ENCODE peak calls at places on chromosome 10, in nine cellular contexts. One of them, this sample, is unnamed.

GRCh38 chr10:69914373-69915268 is 112.9 kb downstream of the COL13A1 start:
- DNase-seq in stimulated activated CD8-positive, alpha-beta memory T cell treated with anti-CD3 and anti-CD28 coated beads, Interleukin-2, amount 100 ng/mL, for 1 hour: peak; percentile 22
- DNase-seq in HT-29: peak; percentile 78
- DNase-seq in fibroblast of the aortic adventitia: peak; percentile 74
- DNase-seq in naive thymus-derived CD8-positive, alpha-beta T cell: peak; percentile 32
- DNase-seq in HCT116: peak; percentile 35
- DNase-seq in chondrocyte: no peak
- DNase-seq in cardiac fibroblast: peak; percentile 78
- DNase-seq in activated gamma-delta T cell treated with anti-CD3 and anti-CD28 coated beads, Interleukin-2, amount 50 U/mL, for 16 hours: no peak
- DNase-seq in this sample: peak; percentile 80

GRCh38 chr10:1462521-1462920 is 274.8 kb downstream of the ADARB2 start:
- DNase-seq in naive thymus-derived CD8-positive, alpha-beta T cell: no peak
- DNase-seq in HCT116: no peak
- DNase-seq in fibroblast of the aortic adventitia: no peak
- DNase-seq in activated gamma-delta T cell treated with anti-CD3 and anti-CD28 coated beads, Interleukin-2, amount 50 U/mL, for 16 hours: no peak
- DNase-seq in chondrocyte: no peak
- DNase-seq in stimulated activated CD8-positive, alpha-beta memory T cell treated with anti-CD3 and anti-CD28 coated beads, Interleukin-2, amount 100 ng/mL, for 1 hour: no peak
- DNase-seq in HT-29: no peak
- DNase-seq in cardiac fibroblast: no peak
- DNase-seq in this sample: no peak

GRCh38 chr10:95785317-95785716 is 29.4 kb downstream of the ENTPD1 start:
- DNase-seq in chondrocyte: no peak
- DNase-seq in HT-29: no peak
- DNase-seq in HCT116: no peak
- DNase-seq in activated gamma-delta T cell treated with anti-CD3 and anti-CD28 coated beads, Interleukin-2, amount 50 U/mL, for 16 hours: no peak
- DNase-seq in cardiac fibroblast: no peak
- DNase-seq in stimulated activated CD8-positive, alpha-beta memory T cell treated with anti-CD3 and anti-CD28 coated beads, Interleukin-2, amount 100 ng/mL, for 1 hour: no peak
- DNase-seq in naive thymus-derived CD8-positive, alpha-beta T cell: no peak
- DNase-seq in fibroblast of the aortic adventitia: no peak
- DNase-seq in this sample: no peak

GRCh38 chr10:88989824-88990527 is 622 bp upstream of the FAS start:
- DNase-seq in HCT116: no peak
- DNase-seq in stimulated activated CD8-positive, alpha-beta memory T cell treated with anti-CD3 and anti-CD28 coated beads, Interleukin-2, amount 100 ng/mL, for 1 hour: no peak
- DNase-seq in fibroblast of the aortic adventitia: peak; percentile 95
- DNase-seq in HT-29: no peak
- DNase-seq in chondrocyte: no peak
- DNase-seq in naive thymus-derived CD8-positive, alpha-beta T cell: no peak
- DNase-seq in activated gamma-delta T cell treated with anti-CD3 and anti-CD28 coated beads, Interleukin-2, amount 50 U/mL, for 16 hours: no peak
- DNase-seq in cardiac fibroblast: peak; percentile 95
- DNase-seq in this sample: peak; percentile 92

GRCh38 chr10:42351745-42352144 is 286.6 kb downstream of the ZNF33B start:
- DNase-seq in chondrocyte: no peak
- DNase-seq in cardiac fibroblast: no peak
- DNase-seq in activated gamma-delta T cell treated with anti-CD3 and anti-CD28 coated beads, Interleukin-2, amount 50 U/mL, for 16 hours: no peak
- DNase-seq in stimulated activated CD8-positive, alpha-beta memory T cell treated with anti-CD3 and anti-CD28 coated beads, Interleukin-2, amount 100 ng/mL, for 1 hour: no peak
- DNase-seq in HCT116: no peak
- DNase-seq in HT-29: no peak
- DNase-seq in fibroblast of the aortic adventitia: no peak
- DNase-seq in naive thymus-derived CD8-positive, alpha-beta T cell: no peak
- DNase-seq in this sample: no peak

GRCh38 chr10:68172324-68172723 is 59.6 kb downstream of the ATOH7 start:
- DNase-seq in activated gamma-delta T cell treated with anti-CD3 and anti-CD28 coated beads, Interleukin-2, amount 50 U/mL, for 16 hours: no peak
- DNase-seq in cardiac fibroblast: no peak
- DNase-seq in fibroblast of the aortic adventitia: no peak
- DNase-seq in HT-29: no peak
- DNase-seq in stimulated activated CD8-positive, alpha-beta memory T cell treated with anti-CD3 and anti-CD28 coated beads, Interleukin-2, amount 100 ng/mL, for 1 hour: no peak
- DNase-seq in chondrocyte: no peak
- DNase-seq in naive thymus-derived CD8-positive, alpha-beta T cell: no peak
- DNase-seq in HCT116: no peak
- DNase-seq in this sample: no peak

GRCh38 chr10:12708921-12709320 is 292.6 kb downstream of the CCDC3 start:
- DNase-seq in activated gamma-delta T cell treated with anti-CD3 and anti-CD28 coated beads, Interleukin-2, amount 50 U/mL, for 16 hours: no peak
- DNase-seq in cardiac fibroblast: peak; percentile 17
- DNase-seq in chondrocyte: no peak
- DNase-seq in HT-29: no peak
- DNase-seq in HCT116: no peak
- DNase-seq in naive thymus-derived CD8-positive, alpha-beta T cell: no peak
- DNase-seq in fibroblast of the aortic adventitia: peak; percentile 57
- DNase-seq in stimulated activated CD8-positive, alpha-beta memory T cell treated with anti-CD3 and anti-CD28 coated beads, Interleukin-2, amount 100 ng/mL, for 1 hour: no peak
- DNase-seq in this sample: peak; percentile 29

GRCh38 chr10:99520804-99521473 is 11.8 kb upstream of the NKX2-3 start:
- DNase-seq in naive thymus-derived CD8-positive, alpha-beta T cell: no peak
- DNase-seq in fibroblast of the aortic adventitia: no peak
- DNase-seq in cardiac fibroblast: no peak
- DNase-seq in activated gamma-delta T cell treated with anti-CD3 and anti-CD28 coated beads, Interleukin-2, amount 50 U/mL, for 16 hours: no peak
- DNase-seq in stimulated activated CD8-positive, alpha-beta memory T cell treated with anti-CD3 and anti-CD28 coated beads, Interleukin-2, amount 100 ng/mL, for 1 hour: no peak
- DNase-seq in HCT116: no peak
- DNase-seq in chondrocyte: no peak
- DNase-seq in HT-29: no peak
- DNase-seq in this sample: no peak

GRCh38 chr10:126384269-126384873 is 3.9 kb downstream of the ADAM12 start:
- DNase-seq in activated gamma-delta T cell treated with anti-CD3 and anti-CD28 coated beads, Interleukin-2, amount 50 U/mL, for 16 hours: no peak
- DNase-seq in chondrocyte: no peak
- DNase-seq in HCT116: no peak
- DNase-seq in naive thymus-derived CD8-positive, alpha-beta T cell: no peak
- DNase-seq in stimulated activated CD8-positive, alpha-beta memory T cell treated with anti-CD3 and anti-CD28 coated beads, Interleukin-2, amount 100 ng/mL, for 1 hour: no peak
- DNase-seq in fibroblast of the aortic adventitia: peak; percentile 91
- DNase-seq in cardiac fibroblast: peak; percentile 70
- DNase-seq in HT-29: no peak
- DNase-seq in this sample: peak; percentile 84

GRCh38 chr10:58275908-58276307 is 6.9 kb downstream of the CISD1 start:
- DNase-seq in fibroblast of the aortic adventitia: peak; percentile 68
- DNase-seq in stimulated activated CD8-positive, alpha-beta memory T cell treated with anti-CD3 and anti-CD28 coated beads, Interleukin-2, amount 100 ng/mL, for 1 hour: no peak
- DNase-seq in naive thymus-derived CD8-positive, alpha-beta T cell: no peak
- DNase-seq in HT-29: no peak
- DNase-seq in chondrocyte: no peak
- DNase-seq in HCT116: no peak
- DNase-seq in activated gamma-delta T cell treated with anti-CD3 and anti-CD28 coated beads, Interleukin-2, amount 50 U/mL, for 16 hours: no peak
- DNase-seq in cardiac fibroblast: peak; percentile 71
- DNase-seq in this sample: peak; percentile 78

GRCh38 chr10:24759706-24760105 is 36.0 kb upstream of the ARHGAP21 start:
- DNase-seq in stimulated activated CD8-positive, alpha-beta memory T cell treated with anti-CD3 and anti-CD28 coated beads, Interleukin-2, amount 100 ng/mL, for 1 hour: no peak
- DNase-seq in cardiac fibroblast: no peak
- DNase-seq in naive thymus-derived CD8-positive, alpha-beta T cell: no peak
- DNase-seq in HT-29: no peak
- DNase-seq in activated gamma-delta T cell treated with anti-CD3 and anti-CD28 coated beads, Interleukin-2, amount 50 U/mL, for 16 hours: no peak
- DNase-seq in fibroblast of the aortic adventitia: no peak
- DNase-seq in chondrocyte: no peak
- DNase-seq in HCT116: no peak
- DNase-seq in this sample: no peak

GRCh38 chr10:85557077-85557476 is 809.5 kb downstream of the GRID1 start:
- DNase-seq in cardiac fibroblast: peak; percentile 9
- DNase-seq in activated gamma-delta T cell treated with anti-CD3 and anti-CD28 coated beads, Interleukin-2, amount 50 U/mL, for 16 hours: no peak
- DNase-seq in naive thymus-derived CD8-positive, alpha-beta T cell: no peak
- DNase-seq in stimulated activated CD8-positive, alpha-beta memory T cell treated with anti-CD3 and anti-CD28 coated beads, Interleukin-2, amount 100 ng/mL, for 1 hour: no peak
- DNase-seq in HCT116: no peak
- DNase-seq in HT-29: no peak
- DNase-seq in chondrocyte: no peak
- DNase-seq in fibroblast of the aortic adventitia: no peak
- DNase-seq in this sample: peak; percentile 65

GRCh38 chr10:124665558-124665957 is 78.6 kb downstream of the FAM53B start:
- DNase-seq in HT-29: no peak
- DNase-seq in naive thymus-derived CD8-positive, alpha-beta T cell: no peak
- DNase-seq in chondrocyte: no peak
- DNase-seq in activated gamma-delta T cell treated with anti-CD3 and anti-CD28 coated beads, Interleukin-2, amount 50 U/mL, for 16 hours: no peak
- DNase-seq in cardiac fibroblast: no peak
- DNase-seq in fibroblast of the aortic adventitia: no peak
- DNase-seq in HCT116: no peak
- DNase-seq in stimulated activated CD8-positive, alpha-beta memory T cell treated with anti-CD3 and anti-CD28 coated beads, Interleukin-2, amount 100 ng/mL, for 1 hour: no peak
- DNase-seq in this sample: no peak

GRCh38 chr10:129956902-129957673 is 7.0 kb downstream of the EBF3 start:
- DNase-seq in fibroblast of the aortic adventitia: peak; percentile 25
- DNase-seq in HCT116: no peak
- DNase-seq in naive thymus-derived CD8-positive, alpha-beta T cell: no peak
- DNase-seq in cardiac fibroblast: peak; percentile 22
- DNase-seq in stimulated activated CD8-positive, alpha-beta memory T cell treated with anti-CD3 and anti-CD28 coated beads, Interleukin-2, amount 100 ng/mL, for 1 hour: no peak
- DNase-seq in activated gamma-delta T cell treated with anti-CD3 and anti-CD28 coated beads, Interleukin-2, amount 50 U/mL, for 16 hours: no peak
- DNase-seq in chondrocyte: no peak
- DNase-seq in HT-29: no peak
- DNase-seq in this sample: no peak

GRCh38 chr10:132346806-132347205 is 14.8 kb downstream of the LRRC27 start:
- DNase-seq in HT-29: no peak
- DNase-seq in activated gamma-delta T cell treated with anti-CD3 and anti-CD28 coated beads, Interleukin-2, amount 50 U/mL, for 16 hours: no peak
- DNase-seq in fibroblast of the aortic adventitia: no peak
- DNase-seq in chondrocyte: peak; percentile 62
- DNase-seq in cardiac fibroblast: no peak
- DNase-seq in HCT116: no peak
- DNase-seq in naive thymus-derived CD8-positive, alpha-beta T cell: no peak
- DNase-seq in stimulated activated CD8-positive, alpha-beta memory T cell treated with anti-CD3 and anti-CD28 coated beads, Interleukin-2, amount 100 ng/mL, for 1 hour: no peak
- DNase-seq in this sample: no peak

GRCh38 chr10:59991661-59992060 is 85.3 kb upstream of the CCDC6 start:
- DNase-seq in cardiac fibroblast: peak; percentile 70
- DNase-seq in chondrocyte: no peak
- DNase-seq in activated gamma-delta T cell treated with anti-CD3 and anti-CD28 coated beads, Interleukin-2, amount 50 U/mL, for 16 hours: no peak
- DNase-seq in naive thymus-derived CD8-positive, alpha-beta T cell: no peak
- DNase-seq in stimulated activated CD8-positive, alpha-beta memory T cell treated with anti-CD3 and anti-CD28 coated beads, Interleukin-2, amount 100 ng/mL, for 1 hour: no peak
- DNase-seq in HCT116: peak; percentile 56
- DNase-seq in HT-29: peak; percentile 98
- DNase-seq in fibroblast of the aortic adventitia: peak; percentile 23
- DNase-seq in this sample: peak; percentile 77

GRCh38 chr10:70293169-70293813 is 9.5 kb upstream of the NPFFR1 start:
- DNase-seq in stimulated activated CD8-positive, alpha-beta memory T cell treated with anti-CD3 and anti-CD28 coated beads, Interleukin-2, amount 100 ng/mL, for 1 hour: no peak
- DNase-seq in HT-29: no peak
- DNase-seq in HCT116: no peak
- DNase-seq in chondrocyte: no peak
- DNase-seq in naive thymus-derived CD8-positive, alpha-beta T cell: no peak
- DNase-seq in activated gamma-delta T cell treated with anti-CD3 and anti-CD28 coated beads, Interleukin-2, amount 50 U/mL, for 16 hours: no peak
- DNase-seq in cardiac fibroblast: peak; percentile 13
- DNase-seq in fibroblast of the aortic adventitia: no peak
- DNase-seq in this sample: no peak

GRCh38 chr10:132711618-132712051 is 74.3 kb downstream of the NKX6-2 start:
- DNase-seq in stimulated activated CD8-positive, alpha-beta memory T cell treated with anti-CD3 and anti-CD28 coated beads, Interleukin-2, amount 100 ng/mL, for 1 hour: no peak
- DNase-seq in chondrocyte: peak; percentile 86
- DNase-seq in cardiac fibroblast: no peak
- DNase-seq in fibroblast of the aortic adventitia: no peak
- DNase-seq in activated gamma-delta T cell treated with anti-CD3 and anti-CD28 coated beads, Interleukin-2, amount 50 U/mL, for 16 hours: no peak
- DNase-seq in naive thymus-derived CD8-positive, alpha-beta T cell: no peak
- DNase-seq in HCT116: no peak
- DNase-seq in HT-29: no peak
- DNase-seq in this sample: no peak

GRCh38 chr10:13352519-13352918 is 4.4 kb upstream of the SEPHS1 start:
- DNase-seq in chondrocyte: no peak
- DNase-seq in fibroblast of the aortic adventitia: no peak
- DNase-seq in HT-29: no peak
- DNase-seq in HCT116: no peak
- DNase-seq in activated gamma-delta T cell treated with anti-CD3 and anti-CD28 coated beads, Interleukin-2, amount 50 U/mL, for 16 hours: no peak
- DNase-seq in stimulated activated CD8-positive, alpha-beta memory T cell treated with anti-CD3 and anti-CD28 coated beads, Interleukin-2, amount 100 ng/mL, for 1 hour: no peak
- DNase-seq in cardiac fibroblast: no peak
- DNase-seq in naive thymus-derived CD8-positive, alpha-beta T cell: no peak
- DNase-seq in this sample: no peak

GRCh38 chr10:6059506-6059905 is 2.7 kb downstream of the IL2RA start:
- DNase-seq in cardiac fibroblast: no peak
- DNase-seq in activated gamma-delta T cell treated with anti-CD3 and anti-CD28 coated beads, Interleukin-2, amount 50 U/mL, for 16 hours: no peak
- DNase-seq in fibroblast of the aortic adventitia: no peak
- DNase-seq in HT-29: no peak
- DNase-seq in chondrocyte: no peak
- DNase-seq in stimulated activated CD8-positive, alpha-beta memory T cell treated with anti-CD3 and anti-CD28 coated beads, Interleukin-2, amount 100 ng/mL, for 1 hour: no peak
- DNase-seq in naive thymus-derived CD8-positive, alpha-beta T cell: no peak
- DNase-seq in HCT116: no peak
- DNase-seq in this sample: no peak

GRCh38 chr10:42783181-42783549 is 570 bp downstream of the BMS1 start:
- DNase-seq in chondrocyte: no peak
- DNase-seq in activated gamma-delta T cell treated with anti-CD3 and anti-CD28 coated beads, Interleukin-2, amount 50 U/mL, for 16 hours: no peak
- DNase-seq in cardiac fibroblast: peak; percentile 64
- DNase-seq in stimulated activated CD8-positive, alpha-beta memory T cell treated with anti-CD3 and anti-CD28 coated beads, Interleukin-2, amount 100 ng/mL, for 1 hour: peak; percentile 2
- DNase-seq in naive thymus-derived CD8-positive, alpha-beta T cell: no peak
- DNase-seq in HT-29: no peak
- DNase-seq in fibroblast of the aortic adventitia: peak; percentile 51
- DNase-seq in HCT116: no peak
- DNase-seq in this sample: peak; percentile 77

GRCh38 chr10:5095687-5096086 is 1.5 kb downstream of the AKR1C3 start:
- DNase-seq in naive thymus-derived CD8-positive, alpha-beta T cell: no peak
- DNase-seq in stimulated activated CD8-positive, alpha-beta memory T cell treated with anti-CD3 and anti-CD28 coated beads, Interleukin-2, amount 100 ng/mL, for 1 hour: no peak
- DNase-seq in cardiac fibroblast: no peak
- DNase-seq in chondrocyte: no peak
- DNase-seq in HT-29: peak; percentile 10
- DNase-seq in activated gamma-delta T cell treated with anti-CD3 and anti-CD28 coated beads, Interleukin-2, amount 50 U/mL, for 16 hours: no peak
- DNase-seq in HCT116: no peak
- DNase-seq in fibroblast of the aortic adventitia: peak; percentile 52
- DNase-seq in this sample: peak; percentile 15

GRCh38 chr10:14598809-14599764 is 175.6 kb downstream of the FAM107B start:
- DNase-seq in stimulated activated CD8-positive, alpha-beta memory T cell treated with anti-CD3 and anti-CD28 coated beads, Interleukin-2, amount 100 ng/mL, for 1 hour: no peak
- DNase-seq in activated gamma-delta T cell treated with anti-CD3 and anti-CD28 coated beads, Interleukin-2, amount 50 U/mL, for 16 hours: no peak
- DNase-seq in fibroblast of the aortic adventitia: no peak
- DNase-seq in chondrocyte: no peak
- DNase-seq in HCT116: no peak
- DNase-seq in HT-29: no peak
- DNase-seq in cardiac fibroblast: no peak
- DNase-seq in naive thymus-derived CD8-positive, alpha-beta T cell: no peak
- DNase-seq in this sample: no peak

GRCh38 chr10:102669206-102670064 is 25.2 kb downstream of the TRIM8 start:
- DNase-seq in activated gamma-delta T cell treated with anti-CD3 and anti-CD28 coated beads, Interleukin-2, amount 50 U/mL, for 16 hours: no peak
- DNase-seq in naive thymus-derived CD8-positive, alpha-beta T cell: no peak
- DNase-seq in cardiac fibroblast: no peak
- DNase-seq in fibroblast of the aortic adventitia: no peak
- DNase-seq in HT-29: no peak
- DNase-seq in HCT116: peak; percentile 35
- DNase-seq in chondrocyte: no peak
- DNase-seq in stimulated activated CD8-positive, alpha-beta memory T cell treated with anti-CD3 and anti-CD28 coated beads, Interleukin-2, amount 100 ng/mL, for 1 hour: no peak
- DNase-seq in this sample: no peak

GRCh38 chr10:98369801-98370200 is 45.2 kb downstream of the PYROXD2 start:
- DNase-seq in HCT116: no peak
- DNase-seq in fibroblast of the aortic adventitia: no peak
- DNase-seq in naive thymus-derived CD8-positive, alpha-beta T cell: no peak
- DNase-seq in stimulated activated CD8-positive, alpha-beta memory T cell treated with anti-CD3 and anti-CD28 coated beads, Interleukin-2, amount 100 ng/mL, for 1 hour: no peak
- DNase-seq in chondrocyte: no peak
- DNase-seq in cardiac fibroblast: no peak
- DNase-seq in activated gamma-delta T cell treated with anti-CD3 and anti-CD28 coated beads, Interleukin-2, amount 50 U/mL, for 16 hours: no peak
- DNase-seq in HT-29: no peak
- DNase-seq in this sample: no peak

GRCh38 chr10:19719320-19719719 is 96.9 kb upstream of the PLXDC2 start:
- DNase-seq in HCT116: no peak
- DNase-seq in cardiac fibroblast: peak; percentile 76
- DNase-seq in chondrocyte: no peak
- DNase-seq in fibroblast of the aortic adventitia: peak; percentile 71
- DNase-seq in activated gamma-delta T cell treated with anti-CD3 and anti-CD28 coated beads, Interleukin-2, amount 50 U/mL, for 16 hours: no peak
- DNase-seq in HT-29: no peak
- DNase-seq in stimulated activated CD8-positive, alpha-beta memory T cell treated with anti-CD3 and anti-CD28 coated beads, Interleukin-2, amount 100 ng/mL, for 1 hour: no peak
- DNase-seq in naive thymus-derived CD8-positive, alpha-beta T cell: no peak
- DNase-seq in this sample: peak; percentile 82

GRCh38 chr10:54402576-54402975 is 398.5 kb downstream of the PCDH15 start:
- DNase-seq in HT-29: peak; percentile 62
- DNase-seq in activated gamma-delta T cell treated with anti-CD3 and anti-CD28 coated beads, Interleukin-2, amount 50 U/mL, for 16 hours: no peak
- DNase-seq in chondrocyte: no peak
- DNase-seq in HCT116: no peak
- DNase-seq in fibroblast of the aortic adventitia: no peak
- DNase-seq in naive thymus-derived CD8-positive, alpha-beta T cell: no peak
- DNase-seq in cardiac fibroblast: peak; percentile 13
- DNase-seq in stimulated activated CD8-positive, alpha-beta memory T cell treated with anti-CD3 and anti-CD28 coated beads, Interleukin-2, amount 100 ng/mL, for 1 hour: no peak
- DNase-seq in this sample: peak; percentile 52

GRCh38 chr10:17923728-17924127 is 28.0 kb upstream of the SLC39A12 start:
- DNase-seq in cardiac fibroblast: peak; percentile 83
- DNase-seq in chondrocyte: no peak
- DNase-seq in fibroblast of the aortic adventitia: peak; percentile 97
- DNase-seq in naive thymus-derived CD8-positive, alpha-beta T cell: no peak
- DNase-seq in HCT116: no peak
- DNase-seq in HT-29: no peak
- DNase-seq in activated gamma-delta T cell treated with anti-CD3 and anti-CD28 coated beads, Interleukin-2, amount 50 U/mL, for 16 hours: no peak
- DNase-seq in stimulated activated CD8-positive, alpha-beta memory T cell treated with anti-CD3 and anti-CD28 coated beads, Interleukin-2, amount 100 ng/mL, for 1 hour: no peak
- DNase-seq in this sample: peak; percentile 81

GRCh38 chr10:112585052-112585451 is 138.0 kb downstream of the VTI1A start:
- DNase-seq in HT-29: peak; percentile 9
- DNase-seq in cardiac fibroblast: peak; percentile 27
- DNase-seq in stimulated activated CD8-positive, alpha-beta memory T cell treated with anti-CD3 and anti-CD28 coated beads, Interleukin-2, amount 100 ng/mL, for 1 hour: no peak
- DNase-seq in chondrocyte: no peak
- DNase-seq in HCT116: peak; percentile 36
- DNase-seq in fibroblast of the aortic adventitia: peak; percentile 66
- DNase-seq in activated gamma-delta T cell treated with anti-CD3 and anti-CD28 coated beads, Interleukin-2, amount 50 U/mL, for 16 hours: no peak
- DNase-seq in naive thymus-derived CD8-positive, alpha-beta T cell: no peak
- DNase-seq in this sample: peak; percentile 26

GRCh38 chr10:132142396-132143161 is 44.2 kb upstream of the DPYSL4 start:
- DNase-seq in fibroblast of the aortic adventitia: no peak
- DNase-seq in activated gamma-delta T cell treated with anti-CD3 and anti-CD28 coated beads, Interleukin-2, amount 50 U/mL, for 16 hours: no peak
- DNase-seq in HCT116: no peak
- DNase-seq in chondrocyte: peak; percentile 83
- DNase-seq in cardiac fibroblast: peak; percentile 22
- DNase-seq in stimulated activated CD8-positive, alpha-beta memory T cell treated with anti-CD3 and anti-CD28 coated beads, Interleukin-2, amount 100 ng/mL, for 1 hour: no peak
- DNase-seq in HT-29: peak; percentile 55
- DNase-seq in naive thymus-derived CD8-positive, alpha-beta T cell: peak; percentile 53
- DNase-seq in this sample: peak; percentile 26

GRCh38 chr10:77490512-77490911 is 147.1 kb downstream of the KCNMA1 start:
- DNase-seq in naive thymus-derived CD8-positive, alpha-beta T cell: no peak
- DNase-seq in chondrocyte: no peak
- DNase-seq in stimulated activated CD8-positive, alpha-beta memory T cell treated with anti-CD3 and anti-CD28 coated beads, Interleukin-2, amount 100 ng/mL, for 1 hour: no peak
- DNase-seq in fibroblast of the aortic adventitia: no peak
- DNase-seq in cardiac fibroblast: no peak
- DNase-seq in HCT116: no peak
- DNase-seq in activated gamma-delta T cell treated with anti-CD3 and anti-CD28 coated beads, Interleukin-2, amount 50 U/mL, for 16 hours: no peak
- DNase-seq in HT-29: no peak
- DNase-seq in this sample: no peak

This sample was measured in choroid plexus epithelial cell.